ENCODE peak calls at places on chromosomes 5 and 9, in five cellular contexts. One of them, this sample, is unnamed. For H3K27me3, the result is how much of the 10 kb centered on the place peaks cover.

GRCh38 chr5:57002959-57003485 is 51.1 kb upstream of the MIER3 start:
- DNase-seq in transverse colon: no peak
- DNase-seq in spleen: no peak
- DNase-seq in endothelial cell of umbilical vein: no peak
- DNase-seq in Peyer's patch: no peak
- DNase-seq in this sample: no peak

GRCh38 chr5:120207139-120207538 is 257.0 kb upstream of the PRR16 start:
- DNase-seq in Peyer's patch: no peak
- DNase-seq in spleen: no peak
- DNase-seq in transverse colon: no peak
- DNase-seq in endothelial cell of umbilical vein: no peak
- DNase-seq in this sample: no peak

GRCh38 chr9:123267481-123268239 is 726 bp downstream of the STRBP start:
- DNase-seq in endothelial cell of umbilical vein: no peak
- DNase-seq in spleen: peak
- DNase-seq in transverse colon: peak
- DNase-seq in Peyer's patch: peak
- DNase-seq in this sample: no peak

GRCh38 chr5:178273665-178274541 is 41.3 kb upstream of the PHYKPL start:
- DNase-seq in spleen: no peak
- DNase-seq in transverse colon: no peak
- DNase-seq in Peyer's patch: no peak
- DNase-seq in endothelial cell of umbilical vein: no peak
- DNase-seq in this sample: no peak

GRCh38 chr5:178247481-178248456 is 15.2 kb upstream of the PHYKPL start:
- DNase-seq in spleen: no peak
- DNase-seq in transverse colon: no peak
- DNase-seq in endothelial cell of umbilical vein: no peak
- DNase-seq in Peyer's patch: no peak
- DNase-seq in this sample: no peak

GRCh38 chr5:34959323-34959722 is 30.0 kb downstream of the DNAJC21 start:
- DNase-seq in Peyer's patch: no peak
- DNase-seq in transverse colon: no peak
- DNase-seq in spleen: no peak
- DNase-seq in endothelial cell of umbilical vein: no peak
- DNase-seq in this sample: no peak

GRCh38 chr5:80414113-80414512 is 6.2 kb downstream of the ZFYVE16 start:
- DNase-seq in spleen: no peak
- DNase-seq in Peyer's patch: no peak
- DNase-seq in transverse colon: no peak
- DNase-seq in endothelial cell of umbilical vein: no peak
- DNase-seq in this sample: no peak

GRCh38 chr9:36826581-36826980 is 207.5 kb downstream of the PAX5 start:
- DNase-seq in spleen: peak
- DNase-seq in endothelial cell of umbilical vein: no peak
- DNase-seq in Peyer's patch: no peak
- DNase-seq in transverse colon: no peak
- DNase-seq in this sample: no peak

GRCh38 chr9:74729129-74729710 is 158.5 kb downstream of the TRPM6 start:
- DNase-seq in Peyer's patch: no peak
- DNase-seq in endothelial cell of umbilical vein: no peak
- DNase-seq in transverse colon: no peak
- DNase-seq in spleen: no peak
- DNase-seq in this sample: no peak

GRCh38 chr5:136133416-136134383 is 1.1 kb downstream of the SMAD5 start:
- DNase-seq in transverse colon: peak
- DNase-seq in Peyer's patch: peak
- DNase-seq in endothelial cell of umbilical vein: peak
- DNase-seq in spleen: no peak
- DNase-seq in this sample: peak

GRCh38 chr9:34363619-34364351 is 12.9 kb downstream of the MYORG start:
- DNase-seq in spleen: no peak
- DNase-seq in Peyer's patch: no peak
- DNase-seq in transverse colon: no peak
- DNase-seq in endothelial cell of umbilical vein: peak
- DNase-seq in this sample: no peak

GRCh38 chr5:125050926-125051325 is 304.5 kb upstream of the ZNF608 start:
- DNase-seq in endothelial cell of umbilical vein: no peak
- DNase-seq in transverse colon: no peak
- DNase-seq in spleen: no peak
- DNase-seq in Peyer's patch: no peak
- DNase-seq in this sample: no peak

GRCh38 chr9:18260527-18260926 is 213.4 kb upstream of the ADAMTSL1 start:
- DNase-seq in endothelial cell of umbilical vein: no peak
- DNase-seq in Peyer's patch: no peak
- DNase-seq in spleen: no peak
- DNase-seq in transverse colon: no peak
- DNase-seq in this sample: no peak

GRCh38 chr5:16656561-16657191 is 39.9 kb upstream of the RETREG1 start:
- DNase-seq in endothelial cell of umbilical vein: peak
- DNase-seq in spleen: no peak
- DNase-seq in Peyer's patch: no peak
- DNase-seq in transverse colon: no peak
- DNase-seq in this sample: no peak

GRCh38 chr5:119420173-119420572 is 32.1 kb upstream of the HSD17B4 start:
- DNase-seq in transverse colon: no peak
- DNase-seq in spleen: no peak
- DNase-seq in Peyer's patch: no peak
- DNase-seq in endothelial cell of umbilical vein: no peak
- DNase-seq in this sample: no peak

GRCh38 chr9:132162764-132163456 is 1.1 kb downstream of the NTNG2 start:
- DNase-seq in endothelial cell of umbilical vein: no peak
- DNase-seq in spleen: peak
- DNase-seq in transverse colon: no peak
- DNase-seq in Peyer's patch: no peak
- DNase-seq in this sample: no peak

GRCh38 chr9:5552301-5552700 is 42.0 kb downstream of the PDCD1LG2 start:
- DNase-seq in endothelial cell of umbilical vein: no peak
- DNase-seq in Peyer's patch: no peak
- DNase-seq in spleen: no peak
- DNase-seq in transverse colon: no peak
- DNase-seq in this sample: no peak

GRCh38 chr9:84230355-84231136 is 110.0 kb downstream of the SLC28A3 start:
- DNase-seq in transverse colon: no peak
- DNase-seq in Peyer's patch: no peak
- DNase-seq in spleen: no peak
- DNase-seq in endothelial cell of umbilical vein: no peak
- DNase-seq in this sample: no peak

GRCh38 chr9:38047301-38048251 is 21.5 kb downstream of the SHB start:
- DNase-seq in Peyer's patch: peak
- DNase-seq in endothelial cell of umbilical vein: peak
- DNase-seq in spleen: no peak
- DNase-seq in transverse colon: peak
- DNase-seq in this sample: peak

DNA sequence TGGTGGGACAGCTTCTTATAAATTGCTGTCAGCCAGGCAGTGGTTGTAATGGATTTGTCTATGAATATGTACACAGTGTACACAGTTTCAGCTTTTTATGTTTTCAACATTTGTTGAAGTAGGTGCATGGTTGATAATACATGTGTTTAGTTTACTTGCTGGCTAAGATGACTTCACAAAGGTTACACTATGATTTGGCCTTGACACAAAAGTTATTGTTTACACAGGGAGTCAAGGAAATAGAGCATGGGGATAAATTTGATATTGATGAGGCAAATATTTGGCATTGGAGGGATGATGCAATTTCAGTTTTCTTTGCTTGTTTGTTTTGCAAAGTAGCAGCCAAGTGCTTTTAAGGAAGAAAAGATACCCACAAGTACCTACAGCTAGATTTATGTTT is 23.5 kb upstream of the PDE8B start:
- DNase-seq in spleen: no peak
- DNase-seq in endothelial cell of umbilical vein: no peak
- DNase-seq in Peyer's patch: no peak
- DNase-seq in transverse colon: no peak
- DNase-seq in this sample: no peak
- H3K27ac ChIP-seq in spleen: no peak
- H3K27ac ChIP-seq in endothelial cell of umbilical vein: no peak
- H3K27ac ChIP-seq in Peyer's patch: no peak
- H3K27ac ChIP-seq in transverse colon: no peak
- H3K27ac ChIP-seq in this sample: no peak

DNA sequence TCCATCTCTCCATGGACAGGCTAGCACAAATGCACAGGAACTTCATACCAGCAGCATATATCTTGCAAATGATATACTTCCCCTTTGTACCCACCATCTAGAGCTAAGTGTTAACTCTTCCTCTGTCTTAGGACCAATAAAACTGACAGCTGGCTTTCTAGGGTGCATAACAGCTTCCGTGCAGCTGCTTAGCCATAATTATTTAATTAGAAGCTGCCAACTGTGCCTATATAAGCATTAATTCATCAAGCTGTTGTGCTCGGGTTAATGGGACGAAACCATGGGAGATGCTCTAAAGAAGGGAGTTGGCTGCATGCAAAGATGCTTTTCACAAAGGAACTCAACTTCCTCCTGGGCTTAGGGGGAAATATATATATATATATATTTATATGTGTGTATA is 38.7 kb downstream of the KCTD16 start:
- DNase-seq in transverse colon: no peak
- DNase-seq in spleen: no peak
- DNase-seq in Peyer's patch: no peak
- DNase-seq in endothelial cell of umbilical vein: no peak
- DNase-seq in this sample: no peak
- H3K27me3 ChIP-seq in transverse colon: under half
- H3K27me3 ChIP-seq in spleen: under half
- H3K27me3 ChIP-seq in Peyer's patch: under half
- H3K27me3 ChIP-seq in endothelial cell of umbilical vein: under half
- H3K27me3 ChIP-seq in this sample: under half

GRCh38 chr9:78296893-78297671 is at the start of gene PSAT1:
- DNase-seq in transverse colon: peak
- DNase-seq in spleen: peak
- DNase-seq in endothelial cell of umbilical vein: peak
- DNase-seq in Peyer's patch: peak
- DNase-seq in this sample: peak
- TF ChIP-seq POLR2A in transverse colon: no peak
- TF ChIP-seq POLR2A in spleen: no peak
- TF ChIP-seq POLR2A in endothelial cell of umbilical vein: peak
- TF ChIP-seq POLR2A in Peyer's patch: no peak
- TF ChIP-seq POLR2A in this sample: no peak

DNA sequence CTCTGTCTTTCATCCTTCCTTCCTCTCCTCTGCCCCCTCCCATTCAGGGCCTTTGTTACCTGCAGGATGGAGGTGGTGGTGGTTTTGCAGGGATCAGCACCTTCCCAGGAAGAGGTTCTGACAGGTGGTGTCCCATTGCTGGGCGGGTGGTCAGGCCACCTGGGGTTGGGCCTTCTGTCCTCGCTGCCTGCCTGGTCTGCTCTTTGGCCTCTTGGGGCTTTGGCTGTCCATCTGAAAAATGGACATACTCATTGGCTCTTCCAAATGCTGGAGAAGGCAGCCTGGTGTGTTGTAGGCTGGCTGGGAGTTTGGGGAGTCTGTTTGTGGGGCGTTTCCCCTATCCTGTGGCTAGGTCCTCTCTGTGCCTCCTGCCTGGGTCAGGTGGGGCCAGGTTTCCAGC is 4.3 kb downstream of the RXRA start:
- DNase-seq in endothelial cell of umbilical vein: no peak
- DNase-seq in spleen: no peak
- DNase-seq in Peyer's patch: no peak
- DNase-seq in transverse colon: no peak
- DNase-seq in this sample: no peak
- H3K27ac ChIP-seq in endothelial cell of umbilical vein: no peak
- H3K27ac ChIP-seq in spleen: peak
- H3K27ac ChIP-seq in Peyer's patch: peak
- H3K27ac ChIP-seq in transverse colon: peak
- H3K27ac ChIP-seq in this sample: peak

GRCh38 chr9:135199489-135199888 is 112.0 kb downstream of the OLFM1 start:
- DNase-seq in Peyer's patch: no peak
- DNase-seq in endothelial cell of umbilical vein: no peak
- DNase-seq in transverse colon: no peak
- DNase-seq in spleen: no peak
- DNase-seq in this sample: no peak

GRCh38 chr9:135198144-135198543 is 110.7 kb downstream of the OLFM1 start:
- DNase-seq in Peyer's patch: no peak
- DNase-seq in endothelial cell of umbilical vein: no peak
- DNase-seq in transverse colon: no peak
- DNase-seq in spleen: no peak
- DNase-seq in this sample: no peak

GRCh38 chr9:135196474-135196873 is 109.0 kb downstream of the OLFM1 start:
- DNase-seq in Peyer's patch: no peak
- DNase-seq in endothelial cell of umbilical vein: no peak
- DNase-seq in transverse colon: no peak
- DNase-seq in spleen: no peak
- DNase-seq in this sample: no peak

GRCh38 chr9:135201711-135202110 is 114.2 kb downstream of the OLFM1 start:
- DNase-seq in transverse colon: no peak
- DNase-seq in Peyer's patch: no peak
- DNase-seq in spleen: no peak
- DNase-seq in endothelial cell of umbilical vein: no peak
- DNase-seq in this sample: no peak

GRCh38 chr9:135198889-135199288 is 111.4 kb downstream of the OLFM1 start:
- DNase-seq in endothelial cell of umbilical vein: no peak
- DNase-seq in Peyer's patch: no peak
- DNase-seq in spleen: no peak
- DNase-seq in transverse colon: no peak
- DNase-seq in this sample: no peak
- H3K27me3 ChIP-seq in endothelial cell of umbilical vein: under half
- H3K27me3 ChIP-seq in Peyer's patch: under half
- H3K27me3 ChIP-seq in spleen: under half
- H3K27me3 ChIP-seq in transverse colon: under half
- H3K27me3 ChIP-seq in this sample: under half